ENCODE peak calls at places on chromosome 17, in seven cellular contexts. P, Z, S, Q, W, H and N are unnamed samples.

GRCh38 chr17:64538508-64539120 is 31.8 kb downstream of the CEP95 start:
- DNase-seq in P (no peak), Z (no peak), S (no peak), Q (no peak), W (no peak), H (no peak), N (no peak)

GRCh38 chr17:81418710-81419332 is 23.6 kb downstream of the BAHCC1 start:
- DNase-seq in P (no peak), Z (no peak), S (no peak), Q (peak), W (no peak), H (peak), N (no peak)

GRCh38 chr17:49435630-49436029 is 20.9 kb upstream of the PHB1 start:
- DNase-seq in P (no peak), Z (no peak), S (no peak), Q (no peak), W (no peak), H (no peak), N (no peak)

GRCh38 chr17:81153340-81153803 is 11.9 kb upstream of the PVALEF start:
- DNase-seq in P (no peak), Z (no peak), S (no peak), Q (peak), W (no peak), H (no peak), N (peak)

GRCh38 chr17:16443390-16444257 is 28.3 kb downstream of the TRPV2 start:
- DNase-seq in P (peak), Z (peak), S (no peak), Q (no peak), W (no peak), H (no peak), N (no peak)

GRCh38 chr17:73957564-73957963 is 245.9 kb upstream of the RPL38 start:
- DNase-seq in P (no peak), Z (no peak), S (peak), Q (no peak), W (no peak), H (no peak), N (no peak)

GRCh38 chr17:19744922-19745757 is 3.0 kb downstream of the ALDH3A1 start:
- DNase-seq in P (peak), Z (peak), S (peak), Q (peak), W (peak), H (peak), N (peak)

GRCh38 chr17:58643147-58643546 is 48.7 kb downstream of the TEX14 start:
- DNase-seq in P (no peak), Z (no peak), S (no peak), Q (peak), W (no peak), H (peak), N (no peak)

GRCh38 chr17:77881545-77881944 is 77.0 kb upstream of the TNRC6C start:
- DNase-seq in P (no peak), Z (no peak), S (peak), Q (peak), W (no peak), H (peak), N (no peak)

GRCh38 chr17:41133880-41134735 is 6.2 kb downstream of the KRTAP4-6 start:
- DNase-seq in P (no peak), Z (no peak), S (no peak), Q (peak), W (no peak), H (no peak), N (no peak)

GRCh38 chr17:66474810-66475497 is 172.5 kb downstream of the PRKCA start:
- DNase-seq in P (no peak), Z (peak), S (peak), Q (no peak), W (no peak), H (no peak), N (no peak)

DNA sequence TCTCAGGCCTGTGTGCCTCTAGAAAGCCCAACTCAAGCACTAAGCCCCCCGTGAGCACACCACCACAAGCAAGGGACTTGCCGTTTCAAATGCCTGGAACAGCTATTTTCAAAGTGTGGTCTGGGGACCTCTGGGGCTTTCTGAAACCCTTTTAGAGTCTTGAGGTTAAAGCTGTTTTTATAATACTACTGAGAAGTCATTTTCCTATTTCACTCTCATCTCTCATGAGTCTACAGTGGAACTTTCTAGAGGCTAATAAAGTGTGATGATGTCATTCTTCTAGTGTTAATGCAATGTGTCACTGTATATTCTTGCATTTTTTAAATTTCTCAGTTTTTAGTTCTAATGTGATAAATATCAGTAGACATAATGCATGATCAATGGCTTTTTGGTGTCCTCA is 443.8 kb downstream of the HS3ST3B1 start:
- DNase-seq in P (no peak), Z (no peak), S (no peak), Q (peak), W (no peak), H (no peak), N (no peak)
- H4K8ac ChIP-seq in P (no peak), Z (no peak), S (no peak), Q (peak), W (no peak), H (no peak), N (no peak)

DNA sequence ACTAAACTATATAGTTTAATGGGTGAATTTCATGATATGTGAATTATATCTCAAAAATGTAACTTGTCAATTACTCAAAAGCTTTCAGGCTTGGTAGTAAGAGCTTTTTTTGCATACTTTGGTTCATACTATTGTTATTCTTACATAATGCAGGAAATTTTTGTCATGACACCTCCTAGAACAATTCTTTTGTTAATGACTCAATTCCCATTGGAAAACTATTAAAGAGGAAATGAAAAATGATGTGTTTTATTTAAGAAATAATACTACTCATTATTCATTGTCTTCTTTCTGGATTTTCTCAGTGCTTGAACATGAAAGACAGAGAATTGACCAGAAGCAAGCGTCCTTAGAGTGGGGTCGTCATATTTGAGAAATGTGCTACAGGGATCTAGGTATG is 196.4 kb upstream of the KCNJ16 start:
- DNase-seq in P (no peak), Z (no peak), S (no peak), Q (no peak), W (no peak), H (no peak), N (peak)
- H4K8ac ChIP-seq in P (no peak), Z (no peak), S (no peak), Q (no peak), W (no peak), H (no peak), N (no peak)

GRCh38 chr17:9538626-9539025 is 37.0 kb downstream of the STX8 start:
- DNase-seq in P (no peak), Z (no peak), S (peak), Q (no peak), W (no peak), H (no peak), N (no peak)

GRCh38 chr17:9541718-9542117 is 33.9 kb downstream of the STX8 start:
- DNase-seq in P (no peak), Z (no peak), S (no peak), Q (no peak), W (no peak), H (no peak), N (no peak)

GRCh38 chr17:9532715-9533114 is 42.9 kb downstream of the STX8 start:
- DNase-seq in P (no peak), Z (no peak), S (no peak), Q (no peak), W (no peak), H (no peak), N (no peak)

DNA sequence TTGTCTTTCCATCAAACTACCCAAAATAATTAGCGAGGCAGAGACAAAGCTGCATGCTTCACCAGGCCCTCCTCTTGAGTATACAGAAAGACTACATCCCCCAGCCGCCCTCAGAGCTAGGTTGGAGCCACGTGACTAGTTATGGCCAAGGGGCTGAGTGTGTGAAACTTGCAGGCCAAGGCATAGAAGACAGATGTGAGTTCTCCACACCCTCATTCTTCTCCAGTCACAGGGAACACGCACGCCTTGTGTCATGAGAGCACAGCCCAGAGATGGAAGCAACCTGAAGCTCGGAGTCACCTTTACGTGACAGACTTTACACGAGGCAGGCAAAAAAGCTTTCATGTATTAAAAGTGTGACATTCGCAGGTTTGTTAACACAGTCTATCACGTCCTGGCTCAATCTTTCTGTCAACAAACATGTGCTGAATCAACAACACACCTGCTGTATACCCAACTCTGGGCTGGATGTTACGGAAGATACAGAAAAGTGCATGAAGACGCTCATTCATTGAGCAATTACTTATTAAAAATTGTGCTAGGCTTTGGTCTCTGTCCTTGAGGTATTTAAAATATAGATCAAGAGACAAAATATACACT is 38.3 kb downstream of the STX8 start:
- DNase-seq in P (no peak), Z (no peak), S (peak), Q (no peak), W (no peak), H (no peak), N (no peak)
- H4K8ac ChIP-seq in P (no peak), Z (no peak), S (no peak), Q (no peak), W (no peak), H (no peak), N (no peak)

GRCh38 chr17:30809867-30810266 is 14.6 kb downstream of the CRLF3 start:
- DNase-seq in P (no peak), Z (no peak), S (no peak), Q (no peak), W (no peak), H (no peak), N (no peak)

GRCh38 chr17:30805944-30806456 is 18.5 kb downstream of the CRLF3 start:
- DNase-seq in P (no peak), Z (no peak), S (no peak), Q (no peak), W (no peak), H (no peak), N (no peak)

GRCh38 chr17:30812218-30813177 is 12.0 kb downstream of the CRLF3 start:
- DNase-seq in P (no peak), Z (no peak), S (no peak), Q (peak), W (no peak), H (no peak), N (no peak)

GRCh38 chr17:30808785-30809286 is 15.7 kb downstream of the CRLF3 start:
- DNase-seq in P (no peak), Z (no peak), S (no peak), Q (no peak), W (no peak), H (no peak), N (no peak)
- H4K8ac ChIP-seq in P (no peak), Z (no peak), S (no peak), Q (no peak), W (no peak), H (no peak), N (no peak)

GRCh38 chr17:35088647-35088910 is 25.1 kb upstream of the RFFL start:
- DNase-seq in P (peak), Z (peak), S (peak), Q (no peak), W (peak), H (no peak), N (peak)

GRCh38 chr17:35086931-35087573 is 23.5 kb upstream of the RFFL start:
- DNase-seq in P (no peak), Z (no peak), S (no peak), Q (no peak), W (no peak), H (no peak), N (no peak)

GRCh38 chr17:35087731-35088646 is 24.5 kb upstream of the RFFL start:
- DNase-seq in P (no peak), Z (no peak), S (no peak), Q (peak), W (no peak), H (peak), N (peak)

GRCh38 chr17:35084987-35085386 is 21.5 kb upstream of the RFFL start:
- DNase-seq in P (no peak), Z (no peak), S (peak), Q (peak), W (no peak), H (no peak), N (no peak)

DNA sequence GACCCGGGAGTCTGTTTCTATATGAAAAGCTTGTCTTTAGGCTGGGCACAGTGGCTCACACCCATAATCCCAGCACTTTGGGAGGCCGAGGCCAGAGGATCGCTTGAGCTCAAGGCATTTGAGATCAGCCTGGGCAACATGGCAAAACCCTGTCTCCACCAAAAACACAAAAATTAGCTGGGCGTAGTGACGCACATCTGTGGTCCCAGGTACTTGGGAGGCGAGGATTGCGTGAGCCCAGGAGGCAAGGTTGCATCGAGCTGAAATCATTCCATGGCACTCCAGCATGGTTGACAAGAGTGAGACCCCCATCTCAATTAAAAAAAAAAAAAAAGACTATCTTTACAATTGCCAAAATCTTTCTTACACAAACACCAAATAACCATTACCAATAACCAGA is 22.7 kb upstream of the RFFL start:
- DNase-seq in P (no peak), Z (no peak), S (no peak), Q (no peak), W (no peak), H (no peak), N (no peak)
- H4K8ac ChIP-seq in P (no peak), Z (no peak), S (no peak), Q (no peak), W (no peak), H (no peak), N (no peak)

GRCh38 chr17:39841202-39841601 is 22.9 kb downstream of the IKZF3 start:
- DNase-seq in P (no peak), Z (no peak), S (no peak), Q (no peak), W (no peak), H (no peak), N (no peak)

GRCh38 chr17:39836117-39836516 is 28.0 kb downstream of the IKZF3 start:
- DNase-seq in P (no peak), Z (no peak), S (no peak), Q (no peak), W (no peak), H (no peak), N (no peak)

GRCh38 chr17:39838057-39838456 is 26.1 kb downstream of the IKZF3 start:
- DNase-seq in P (no peak), Z (no peak), S (no peak), Q (no peak), W (no peak), H (no peak), N (no peak)

GRCh38 chr17:39835038-39835786 is 28.9 kb downstream of the IKZF3 start:
- DNase-seq in P (no peak), Z (peak), S (peak), Q (no peak), W (no peak), H (no peak), N (no peak)

DNA sequence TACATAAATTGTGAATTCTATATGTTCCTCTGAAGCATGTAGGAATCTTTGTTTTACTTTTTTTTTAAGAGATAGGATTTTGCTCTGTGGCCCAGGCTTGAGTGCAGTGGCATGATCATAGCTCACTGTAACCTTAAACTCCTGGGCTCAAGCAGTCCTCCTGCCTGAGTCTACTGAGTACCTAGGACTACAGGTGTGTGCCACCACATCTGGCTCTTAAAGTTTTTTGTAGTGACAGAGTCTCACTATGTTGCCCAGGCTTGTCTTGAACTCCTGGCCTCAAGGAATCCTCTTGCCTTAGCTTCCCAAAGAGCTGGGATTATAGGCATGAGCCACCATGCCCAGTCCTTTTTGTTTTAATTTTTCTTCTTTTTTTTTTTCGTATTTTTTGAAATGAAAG is 25.3 kb downstream of the IKZF3 start:
- DNase-seq in P (no peak), Z (no peak), S (no peak), Q (no peak), W (no peak), H (no peak), N (no peak)
- H4K8ac ChIP-seq in P (no peak), Z (no peak), S (no peak), Q (no peak), W (no peak), H (no peak), N (no peak)

GRCh38 chr17:4394208-4395110 is 28.0 kb upstream of the UBE2G1 start:
- DNase-seq in P (no peak), Z (no peak), S (no peak), Q (no peak), W (no peak), H (no peak), N (peak)
- H4K8ac ChIP-seq in P (peak), Z (no peak), S (no peak), Q (no peak), W (no peak), H (no peak), N (peak)

DNA sequence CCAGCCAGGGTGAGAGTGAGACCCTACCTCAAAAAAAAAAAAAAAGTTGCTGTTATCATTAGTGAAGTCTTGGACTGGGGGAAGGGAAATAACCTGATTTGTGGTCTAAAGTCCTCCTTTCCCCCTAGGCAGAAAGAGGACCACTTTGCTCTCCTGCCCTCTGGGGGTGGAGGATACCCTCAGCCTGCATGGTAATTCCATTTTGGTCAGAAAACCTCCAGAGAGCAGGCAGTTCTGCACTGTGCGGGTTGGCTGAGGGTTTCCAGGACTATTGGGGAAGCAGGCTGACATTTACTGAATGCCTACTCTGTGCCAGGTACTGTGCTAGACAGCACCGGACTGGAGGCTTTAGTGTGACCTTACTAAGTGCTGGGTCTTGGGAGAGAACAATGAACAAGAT is 2.6 kb downstream of the ADAP2 start:
- DNase-seq in P (no peak), Z (no peak), S (peak), Q (no peak), W (no peak), H (no peak), N (peak)
- H4K8ac ChIP-seq in P (no peak), Z (no peak), S (no peak), Q (no peak), W (no peak), H (no peak), N (no peak)

DNA sequence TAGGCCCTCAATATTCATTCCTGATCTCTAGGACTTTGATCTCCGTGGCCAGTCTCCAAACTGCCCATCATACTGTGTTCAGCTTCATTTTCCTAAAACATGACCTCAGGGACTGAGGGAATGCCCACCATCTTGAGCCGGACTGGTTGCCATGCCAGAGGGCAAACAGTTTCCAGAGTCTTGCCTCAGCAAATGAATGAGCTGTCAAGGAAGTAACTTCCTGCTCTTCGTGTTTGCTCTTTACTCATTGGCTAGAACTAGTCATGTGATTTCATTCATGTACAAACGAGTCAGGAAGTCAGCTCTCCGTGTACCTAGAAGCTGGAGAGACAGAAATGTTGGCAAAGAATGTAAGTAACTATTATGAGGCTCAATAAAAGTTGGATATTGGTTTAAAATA is 50.2 kb downstream of the ANKFN1 start:
- DNase-seq in P (no peak), Z (no peak), S (no peak), Q (no peak), W (no peak), H (no peak), N (no peak)
- H4K8ac ChIP-seq in P (no peak), Z (no peak), S (no peak), Q (no peak), W (no peak), H (no peak), N (no peak)

GRCh38 chr17:6638046-6638908 is 2.2 kb downstream of the KIAA0753 start:
- DNase-seq in P (no peak), Z (no peak), S (no peak), Q (no peak), W (no peak), H (no peak), N (no peak)

GRCh38 chr17:6639651-6640535 is 618 bp downstream of the KIAA0753 start:
- DNase-seq in P (no peak), Z (peak), S (peak), Q (peak), W (no peak), H (peak), N (peak)

GRCh38 chr17:6640536-6641373 is at the start of the genes KIAA0753 and TXNDC17:
- DNase-seq in P (peak), Z (peak), S (peak), Q (peak), W (peak), H (peak), N (peak)

GRCh38 chr17:6637458-6637840 is 3.1 kb downstream of the KIAA0753 start:
- DNase-seq in P (no peak), Z (no peak), S (no peak), Q (no peak), W (no peak), H (no peak), N (no peak)

DNA sequence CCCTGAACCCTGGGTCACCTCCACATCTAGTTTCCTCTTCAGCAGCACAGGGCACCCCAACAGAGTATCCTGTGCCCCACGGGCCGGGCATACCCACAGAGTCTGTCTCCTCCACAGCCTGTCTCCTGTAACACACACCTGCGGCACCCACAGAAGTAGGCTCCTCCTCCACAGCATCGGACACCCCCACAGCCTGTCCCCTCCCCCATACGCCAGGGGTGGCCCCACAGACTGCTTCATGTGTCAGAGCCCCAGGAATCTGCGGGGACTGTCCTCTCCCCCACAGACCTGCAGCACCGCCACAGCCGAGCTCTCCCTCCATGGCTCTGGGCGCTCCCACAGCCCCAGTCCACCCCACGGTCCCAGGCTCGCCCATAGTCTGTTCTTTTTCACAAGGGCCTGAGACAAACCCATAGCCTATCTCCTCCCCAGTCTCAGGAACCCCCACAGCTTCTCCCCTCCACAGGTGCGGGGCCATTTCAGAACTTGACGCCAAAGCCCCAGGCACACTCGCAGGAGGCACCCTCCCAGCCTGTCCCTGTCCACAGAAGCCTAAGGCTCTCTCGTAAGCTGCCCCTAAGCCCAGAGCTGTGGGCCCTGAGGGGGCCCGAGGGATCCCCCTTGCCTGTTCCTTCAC is 1.4 kb downstream of the KIAA0753 start:
- DNase-seq in P (no peak), Z (no peak), S (no peak), Q (no peak), W (no peak), H (no peak), N (no peak)
- H4K8ac ChIP-seq in P (peak), Z (no peak), S (no peak), Q (no peak), W (no peak), H (peak), N (peak)